ENCODE peak calls at places on chromosomes 13 and 19, in eight cellular contexts. One of them, this sample, is unnamed.

GRCh38 chr13:109587689-109588088 is 198.7 kb downstream of the IRS2 start:
- DNase-seq in nephron progenitor cell: no peak
- DNase-seq in HFF-Myc: no peak
- DNase-seq in ovary: no peak
- DNase-seq in neural crest cell: no peak
- DNase-seq in Calu3: no peak
- DNase-seq in keratinocyte: no peak
- DNase-seq in heart right ventricle: no peak
- DNase-seq in this sample: no peak

GRCh38 chr13:24505756-24506155 is 6.8 kb downstream of the PARP4 start:
- DNase-seq in nephron progenitor cell: no peak
- DNase-seq in HFF-Myc: no peak
- DNase-seq in ovary: no peak
- DNase-seq in neural crest cell: no peak
- DNase-seq in Calu3: no peak
- DNase-seq in keratinocyte: no peak
- DNase-seq in heart right ventricle: no peak
- DNase-seq in this sample: no peak

GRCh38 chr13:41655997-41656396 is 198.6 kb downstream of the RGCC start:
- DNase-seq in nephron progenitor cell: no peak
- DNase-seq in HFF-Myc: no peak
- DNase-seq in ovary: no peak
- DNase-seq in neural crest cell: no peak
- DNase-seq in Calu3: no peak
- DNase-seq in keratinocyte: no peak
- DNase-seq in heart right ventricle: no peak
- DNase-seq in this sample: no peak

GRCh38 chr19:14400913-14401312 is 18.2 kb downstream of the DDX39A start:
- DNase-seq in nephron progenitor cell: no peak
- DNase-seq in HFF-Myc: no peak
- DNase-seq in ovary: no peak
- DNase-seq in neural crest cell: no peak
- DNase-seq in Calu3: no peak
- DNase-seq in keratinocyte: no peak
- DNase-seq in heart right ventricle: no peak
- DNase-seq in this sample: no peak

GRCh38 chr13:26919311-26919710 is 158.7 kb upstream of the GPR12 start:
- DNase-seq in nephron progenitor cell: no peak
- DNase-seq in HFF-Myc: no peak
- DNase-seq in ovary: no peak
- DNase-seq in neural crest cell: no peak
- DNase-seq in Calu3: no peak
- DNase-seq in keratinocyte: no peak
- DNase-seq in heart right ventricle: no peak
- DNase-seq in this sample: no peak

GRCh38 chr13:99803141-99803540 is 168.4 kb downstream of the ZIC5 start:
- DNase-seq in nephron progenitor cell: no peak
- DNase-seq in HFF-Myc: no peak
- DNase-seq in ovary: no peak
- DNase-seq in neural crest cell: no peak
- DNase-seq in Calu3: no peak
- DNase-seq in keratinocyte: no peak
- DNase-seq in heart right ventricle: no peak
- DNase-seq in this sample: no peak

GRCh38 chr13:108060111-108060510 is 155.2 kb downstream of the LIG4 start:
- DNase-seq in nephron progenitor cell: no peak
- DNase-seq in HFF-Myc: no peak
- DNase-seq in ovary: no peak
- DNase-seq in neural crest cell: no peak
- DNase-seq in Calu3: no peak
- DNase-seq in keratinocyte: no peak
- DNase-seq in heart right ventricle: no peak
- DNase-seq in this sample: no peak

GRCh38 chr19:13029893-13030292 is 34.6 kb downstream of the NFIX start:
- DNase-seq in nephron progenitor cell: no peak
- DNase-seq in HFF-Myc: no peak
- DNase-seq in ovary: no peak
- DNase-seq in neural crest cell: no peak
- DNase-seq in Calu3: no peak
- DNase-seq in keratinocyte: no peak
- DNase-seq in heart right ventricle: no peak
- DNase-seq in this sample: no peak

GRCh38 chr19:40709817-40710216 is 6.9 kb downstream of the COQ8B start:
- DNase-seq in nephron progenitor cell: no peak
- DNase-seq in HFF-Myc: no peak
- DNase-seq in ovary: no peak
- DNase-seq in neural crest cell: no peak
- DNase-seq in Calu3: no peak
- DNase-seq in keratinocyte: no peak
- DNase-seq in heart right ventricle: no peak
- DNase-seq in this sample: no peak

GRCh38 chr19:40704491-40705361 is 12.0 kb downstream of the COQ8B start:
- DNase-seq in nephron progenitor cell: no peak
- DNase-seq in HFF-Myc: no peak
- DNase-seq in ovary: no peak
- DNase-seq in neural crest cell: no peak
- DNase-seq in Calu3: no peak
- DNase-seq in keratinocyte: no peak
- DNase-seq in heart right ventricle: no peak
- DNase-seq in this sample: no peak

GRCh38 chr19:40705362-40705651 is 11.4 kb downstream of the COQ8B start:
- DNase-seq in nephron progenitor cell: no peak
- DNase-seq in HFF-Myc: no peak
- DNase-seq in ovary: no peak
- DNase-seq in neural crest cell: no peak
- DNase-seq in Calu3: no peak
- DNase-seq in keratinocyte: no peak
- DNase-seq in heart right ventricle: peak
- DNase-seq in this sample: no peak

GRCh38 chr19:40705950-40706619 is 10.6 kb downstream of the COQ8B start:
- DNase-seq in nephron progenitor cell: no peak
- DNase-seq in HFF-Myc: no peak
- DNase-seq in ovary: no peak
- DNase-seq in neural crest cell: no peak
- DNase-seq in Calu3: no peak
- DNase-seq in keratinocyte: no peak
- DNase-seq in heart right ventricle: no peak
- DNase-seq in this sample: no peak

GRCh38 chr19:40707615-40708014 is 9.1 kb downstream of the COQ8B start:
- DNase-seq in nephron progenitor cell: no peak
- DNase-seq in HFF-Myc: no peak
- DNase-seq in ovary: no peak
- DNase-seq in neural crest cell: no peak
- DNase-seq in Calu3: no peak
- DNase-seq in keratinocyte: no peak
- DNase-seq in heart right ventricle: no peak
- DNase-seq in this sample: no peak
- TF ChIP-seq CTCF in nephron progenitor cell: no peak
- TF ChIP-seq CTCF in HFF-Myc: no peak
- TF ChIP-seq CTCF in ovary: no peak
- TF ChIP-seq CTCF in neural crest cell: no peak
- TF ChIP-seq CTCF in Calu3: no peak
- TF ChIP-seq CTCF in keratinocyte: no peak
- TF ChIP-seq CTCF in heart right ventricle: no peak
- TF ChIP-seq CTCF in this sample: no peak

GRCh38 chr13:91014696-91015095 is 332.8 kb upstream of the MIR17HG start:
- DNase-seq in nephron progenitor cell: no peak
- DNase-seq in HFF-Myc: no peak
- DNase-seq in ovary: no peak
- DNase-seq in neural crest cell: no peak
- DNase-seq in Calu3: no peak
- DNase-seq in keratinocyte: no peak
- DNase-seq in heart right ventricle: no peak
- DNase-seq in this sample: no peak

GRCh38 chr13:91020635-91021034 is 326.9 kb upstream of the MIR17HG start:
- DNase-seq in nephron progenitor cell: no peak
- DNase-seq in HFF-Myc: no peak
- DNase-seq in ovary: no peak
- DNase-seq in neural crest cell: no peak
- DNase-seq in Calu3: no peak
- DNase-seq in keratinocyte: no peak
- DNase-seq in heart right ventricle: no peak
- DNase-seq in this sample: no peak

GRCh38 chr13:91017669-91018053 is 329.8 kb upstream of the MIR17HG start:
- DNase-seq in nephron progenitor cell: no peak
- DNase-seq in HFF-Myc: no peak
- DNase-seq in ovary: no peak
- DNase-seq in neural crest cell: peak
- DNase-seq in Calu3: peak
- DNase-seq in keratinocyte: no peak
- DNase-seq in heart right ventricle: no peak
- DNase-seq in this sample: no peak

DNA sequence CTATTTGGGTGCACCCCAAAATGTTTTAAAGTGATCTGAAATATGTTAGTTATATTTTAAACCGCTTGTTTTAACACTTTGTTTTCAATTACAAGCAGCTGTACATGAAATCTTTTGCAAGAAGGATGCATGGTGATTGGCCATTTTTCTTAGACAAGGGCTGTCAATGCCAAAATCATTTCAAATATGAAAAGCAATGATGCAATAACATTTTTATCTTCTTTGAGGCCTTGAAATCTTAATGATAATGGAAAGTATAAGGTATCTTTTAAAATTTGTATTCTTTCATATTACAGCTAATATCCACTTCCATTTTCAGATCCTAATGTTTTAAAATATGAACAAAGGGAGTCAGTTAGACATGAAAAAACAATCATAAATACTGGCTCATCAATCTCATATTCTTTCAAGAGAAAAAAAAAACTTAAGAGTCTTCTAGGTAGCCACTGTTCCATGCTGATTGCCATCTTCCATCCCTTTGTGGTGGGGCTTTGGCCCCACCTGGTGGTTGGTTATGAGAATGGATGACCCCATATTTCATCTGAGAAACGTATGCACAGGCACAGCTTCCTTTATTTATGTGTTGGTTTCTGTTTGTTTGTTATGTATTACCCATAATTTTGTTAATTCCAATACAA is 330.3 kb upstream of the MIR17HG start:
- DNase-seq in nephron progenitor cell: peak
- DNase-seq in HFF-Myc: peak
- DNase-seq in ovary: no peak
- DNase-seq in neural crest cell: peak
- DNase-seq in Calu3: peak
- DNase-seq in keratinocyte: no peak
- DNase-seq in heart right ventricle: no peak
- DNase-seq in this sample: no peak
- TF ChIP-seq CTCF in nephron progenitor cell: peak
- TF ChIP-seq CTCF in HFF-Myc: peak
- TF ChIP-seq CTCF in ovary: no peak
- TF ChIP-seq CTCF in neural crest cell: peak
- TF ChIP-seq CTCF in Calu3: no peak
- TF ChIP-seq CTCF in keratinocyte: peak
- TF ChIP-seq CTCF in heart right ventricle: no peak
- TF ChIP-seq CTCF in this sample: peak

DNA sequence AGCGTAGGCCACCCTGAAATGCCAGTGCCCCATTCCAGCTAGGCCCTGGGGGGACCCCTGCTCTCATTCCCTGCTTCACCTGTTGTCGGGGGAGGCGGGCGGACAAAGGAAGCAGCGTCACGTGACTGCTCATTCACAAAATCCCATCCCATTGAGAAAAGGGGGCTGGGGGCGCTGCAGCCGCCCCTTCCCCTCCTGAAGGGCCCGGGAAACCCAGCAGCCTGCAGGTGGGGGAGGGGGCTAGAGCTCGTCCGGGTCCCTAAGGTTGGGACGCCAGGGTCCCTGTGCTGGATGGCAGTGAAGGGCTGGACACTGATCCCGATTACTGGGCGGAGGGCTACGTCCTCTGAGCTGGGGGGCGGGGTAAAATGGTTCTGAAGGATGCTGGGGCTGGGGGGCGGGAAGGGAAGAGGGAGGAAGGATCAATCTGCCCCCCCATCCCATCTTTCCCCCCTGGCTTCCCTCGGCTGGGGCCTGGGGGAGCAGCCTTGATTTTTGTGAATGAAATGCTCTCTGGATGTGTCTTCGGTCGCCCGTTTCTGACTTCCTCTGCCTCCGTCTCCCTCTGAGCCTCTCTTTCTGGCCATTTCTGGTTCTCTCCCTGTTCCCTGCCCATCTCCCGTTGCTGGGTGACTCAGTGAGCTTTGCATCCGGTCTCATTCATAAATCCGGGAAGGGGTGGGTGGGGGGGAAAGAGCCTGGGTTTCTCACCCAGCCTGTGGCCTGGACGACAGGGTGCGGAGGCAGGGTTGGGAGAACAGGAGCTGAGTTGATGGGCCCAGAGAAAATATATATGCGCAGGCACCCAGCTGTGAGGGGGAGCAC is 816 bp downstream of the SPRED3 start:
- DNase-seq in nephron progenitor cell: peak
- DNase-seq in HFF-Myc: peak
- DNase-seq in ovary: no peak
- DNase-seq in neural crest cell: peak
- DNase-seq in Calu3: no peak
- DNase-seq in keratinocyte: no peak
- DNase-seq in heart right ventricle: no peak
- DNase-seq in this sample: no peak
- TF ChIP-seq CTCF in nephron progenitor cell: no peak
- TF ChIP-seq CTCF in HFF-Myc: no peak
- TF ChIP-seq CTCF in ovary: no peak
- TF ChIP-seq CTCF in neural crest cell: no peak
- TF ChIP-seq CTCF in Calu3: no peak
- TF ChIP-seq CTCF in keratinocyte: no peak
- TF ChIP-seq CTCF in heart right ventricle: no peak
- TF ChIP-seq CTCF in this sample: no peak

GRCh38 chr13:30577381-30577780 is 40.3 kb upstream of the USPL1 start:
- DNase-seq in nephron progenitor cell: no peak
- DNase-seq in HFF-Myc: peak
- DNase-seq in ovary: no peak
- DNase-seq in neural crest cell: no peak
- DNase-seq in Calu3: no peak
- DNase-seq in keratinocyte: peak
- DNase-seq in heart right ventricle: no peak
- DNase-seq in this sample: peak

GRCh38 chr13:30567072-30567471 is 50.6 kb upstream of the USPL1 start:
- DNase-seq in nephron progenitor cell: no peak
- DNase-seq in HFF-Myc: no peak
- DNase-seq in ovary: no peak
- DNase-seq in neural crest cell: no peak
- DNase-seq in Calu3: no peak
- DNase-seq in keratinocyte: no peak
- DNase-seq in heart right ventricle: no peak
- DNase-seq in this sample: no peak

GRCh38 chr13:30576528-30576927 is 41.2 kb upstream of the USPL1 start:
- DNase-seq in nephron progenitor cell: no peak
- DNase-seq in HFF-Myc: no peak
- DNase-seq in ovary: no peak
- DNase-seq in neural crest cell: no peak
- DNase-seq in Calu3: no peak
- DNase-seq in keratinocyte: no peak
- DNase-seq in heart right ventricle: peak
- DNase-seq in this sample: no peak

GRCh38 chr13:30569901-30570576 is 47.7 kb upstream of the USPL1 start:
- DNase-seq in nephron progenitor cell: no peak
- DNase-seq in HFF-Myc: peak
- DNase-seq in ovary: no peak
- DNase-seq in neural crest cell: no peak
- DNase-seq in Calu3: no peak
- DNase-seq in keratinocyte: peak
- DNase-seq in heart right ventricle: peak
- DNase-seq in this sample: no peak

DNA sequence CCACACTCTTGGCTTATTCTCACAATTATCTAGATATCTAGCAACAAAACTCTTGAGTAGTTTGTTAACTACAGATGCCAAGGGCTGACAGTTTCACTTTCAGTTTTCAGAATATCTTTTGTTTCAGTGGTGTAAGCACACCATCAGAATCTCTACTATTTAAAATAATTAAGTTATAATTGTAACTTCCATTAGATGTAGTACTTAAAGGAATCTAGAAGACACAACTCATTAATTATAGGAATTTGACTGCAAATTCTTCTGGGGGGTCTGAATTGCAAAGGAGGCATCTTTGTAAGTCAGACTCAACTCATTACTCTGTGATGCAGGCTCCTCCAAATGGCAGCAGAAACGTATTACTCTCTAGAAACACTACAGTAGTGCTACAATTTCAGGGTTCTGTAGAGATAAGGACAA is 44.9 kb upstream of the USPL1 start:
- DNase-seq in nephron progenitor cell: no peak
- DNase-seq in HFF-Myc: no peak
- DNase-seq in ovary: no peak
- DNase-seq in neural crest cell: no peak
- DNase-seq in Calu3: no peak
- DNase-seq in keratinocyte: no peak
- DNase-seq in heart right ventricle: peak
- DNase-seq in this sample: no peak
- TF ChIP-seq CTCF in nephron progenitor cell: no peak
- TF ChIP-seq CTCF in HFF-Myc: peak
- TF ChIP-seq CTCF in ovary: no peak
- TF ChIP-seq CTCF in neural crest cell: no peak
- TF ChIP-seq CTCF in Calu3: no peak
- TF ChIP-seq CTCF in keratinocyte: no peak
- TF ChIP-seq CTCF in heart right ventricle: no peak
- TF ChIP-seq CTCF in this sample: no peak